ENCODE peak calls at places on chromosomes 6 and 20, in five cellular contexts. S, C, A, X and N are unnamed samples.

GRCh38 chr6:40965046-40965445 is 74.0 kb downstream of the UNC5CL start:
- DNase-seq in S (no peak), C (no peak), A (no peak), X (no peak), N (no peak)

GRCh38 chr6:85923013-85923430 is 280.3 kb upstream of the SYNCRIP start:
- DNase-seq in S (peak), X (no peak), A (peak), C (no peak), N (no peak)

GRCh38 chr6:10030942-10031537 is 383.8 kb downstream of the TFAP2A start:
- DNase-seq in C (no peak), A (no peak), S (peak), X (no peak), N (no peak)

GRCh38 chr20:59390437-59390836 is 90.0 kb downstream of the EDN3 start:
- DNase-seq in S (no peak), X (no peak), C (no peak), A (no peak), N (no peak)

GRCh38 chr6:89400050-89400449 is 12.0 kb downstream of the RRAGD start:
- DNase-seq in A (no peak), X (no peak), C (no peak), S (no peak), N (no peak)

GRCh38 chr20:61371501-61372150 is 119.6 kb downstream of the CDH4 start:
- DNase-seq in S (no peak), X (no peak), A (no peak), C (no peak), N (no peak)

GRCh38 chr6:169961772-169962561 is 210.5 kb downstream of the ERMARD start:
- DNase-seq in C (peak), S (no peak), X (no peak), A (peak), N (no peak)

GRCh38 chr6:44386364-44386928 is 1.1 kb upstream of the CDC5L start:
- DNase-seq in A (no peak), S (no peak), C (no peak), X (peak), N (no peak)

GRCh38 chr6:150079604-150080003 is 10.7 kb upstream of the ULBP3 start:
- DNase-seq in C (no peak), S (no peak), X (no peak), A (no peak), N (no peak)

GRCh38 chr6:32529697-32530429 is at the start of gene HLA-DRB5:
- DNase-seq in A (no peak), X (peak), S (peak), C (no peak), N (no peak)

GRCh38 chr6:28710466-28711191 is 184.9 kb downstream of the GPX5 start:
- DNase-seq in C (no peak), S (peak), A (no peak), X (no peak), N (no peak)

GRCh38 chr6:107550241-107550840 is 60.4 kb downstream of the SOBP start:
- DNase-seq in A (no peak), C (no peak), S (peak), X (no peak), N (no peak)

GRCh38 chr6:3913077-3913957 is 64.1 kb downstream of the FAM50B start:
- DNase-seq in S (no peak), A (no peak), X (peak), C (no peak), N (no peak)

GRCh38 chr20:1664911-1665310 is 7.3 kb upstream of the SIRPG start:
- DNase-seq in S (no peak), A (no peak), X (no peak), C (no peak), N (no peak)

GRCh38 chr6:170209354-170210025 is 81.4 kb downstream of the DLL1 start:
- DNase-seq in S (no peak), X (peak), C (no peak), A (no peak), N (no peak)

GRCh38 chr6:51865176-51865575 is 222.2 kb downstream of the PKHD1 start:
- DNase-seq in A (no peak), X (no peak), S (no peak), C (no peak), N (no peak)

GRCh38 chr6:152587473-152587872 is 49.7 kb downstream of the SYNE1 start:
- DNase-seq in X (no peak), S (peak), A (no peak), C (no peak), N (no peak)

GRCh38 chr6:122953766-122954165 is 42.3 kb upstream of the CLVS2 start:
- DNase-seq in C (no peak), A (no peak), X (no peak), S (no peak), N (no peak)

GRCh38 chr6:90351696-90352095 is 55.1 kb upstream of the BACH2 start:
- DNase-seq in C (no peak), S (no peak), X (no peak), A (no peak), N (no peak)

GRCh38 chr6:128519931-128520435 is 416 bp downstream of the PTPRK start:
- DNase-seq in X (peak), S (no peak), A (peak), C (peak), N (no peak)

GRCh38 chr6:112639436-112639835 is 292.3 kb downstream of the RFPL4B start:
- DNase-seq in S (no peak), C (no peak), A (no peak), X (no peak), N (no peak)

GRCh38 chr6:159104931-159105330 is 60.1 kb upstream of the TAGAP start:
- DNase-seq in C (no peak), A (no peak), X (no peak), S (peak), N (no peak)

GRCh38 chr6:106870824-106871300 is 103.7 kb downstream of the CD24 start:
- DNase-seq in A (no peak), S (no peak), X (no peak), C (no peak), N (no peak)

GRCh38 chr6:138485005-138485545 is 14.2 kb downstream of the NHSL1 start:
- DNase-seq in C (no peak), X (no peak), A (peak), S (no peak), N (peak)

GRCh38 chr6:108888052-108888451 is 39.8 kb downstream of the ARMC2 start:
- DNase-seq in C (no peak), A (no peak), S (no peak), X (no peak), N (no peak)
- H3K27ac ChIP-seq in C (no peak), A (no peak), S (no peak), X (no peak), N (no peak)

DNA sequence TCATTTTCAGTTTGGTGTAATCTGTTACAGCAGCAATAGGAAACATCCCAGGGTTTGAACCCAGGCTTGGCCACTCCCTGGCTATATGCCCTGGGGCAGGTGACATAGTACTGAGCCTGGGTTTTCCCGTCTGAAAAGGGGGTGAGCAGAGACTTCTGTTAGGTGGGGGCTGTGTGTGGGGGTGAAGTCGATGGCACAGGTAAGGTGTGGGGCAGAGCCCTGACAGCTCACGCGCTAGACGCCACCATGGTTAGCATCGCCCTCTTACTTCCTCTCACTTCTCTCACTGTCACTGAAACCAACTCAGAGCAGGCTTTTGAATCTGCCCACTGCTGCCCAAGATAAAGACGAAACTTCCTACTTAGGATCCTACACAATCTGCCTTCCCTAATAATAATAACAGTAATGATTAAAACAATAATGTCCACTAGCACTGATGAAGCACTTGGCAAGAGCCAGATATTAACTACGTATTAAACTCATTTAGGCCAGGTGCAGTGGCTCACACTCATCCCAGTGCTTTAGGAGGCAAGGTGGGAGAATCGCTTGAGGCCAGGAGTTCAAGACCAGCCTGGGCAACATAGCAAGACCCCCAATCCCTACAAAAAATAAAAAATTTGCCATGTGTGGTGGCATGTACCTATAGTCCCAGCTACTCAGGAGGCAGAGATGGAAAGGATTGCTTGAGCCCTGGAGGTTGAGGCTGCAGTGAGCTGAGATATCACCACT is 117.9 kb upstream of the PTPN1 start:
- DNase-seq in S (no peak), X (no peak), A (no peak), C (no peak), N (no peak)
- H3K27ac ChIP-seq in S (no peak), X (no peak), A (no peak), C (no peak), N (no peak)

GRCh38 chr6:11753798-11754197 is 24.8 kb downstream of the ADTRP start:
- DNase-seq in X (no peak), S (no peak), C (no peak), A (no peak), N (no peak)

GRCh38 chr6:11754625-11755289 is 23.8 kb downstream of the ADTRP start:
- DNase-seq in A (no peak), X (no peak), S (no peak), C (no peak), N (no peak)

GRCh38 chr6:11756292-11756691 is 22.3 kb downstream of the ADTRP start:
- DNase-seq in A (no peak), C (no peak), X (no peak), S (no peak), N (no peak)

GRCh38 chr6:11756726-11757125 is 21.9 kb downstream of the ADTRP start:
- DNase-seq in X (no peak), A (no peak), C (no peak), S (no peak), N (no peak)

DNA sequence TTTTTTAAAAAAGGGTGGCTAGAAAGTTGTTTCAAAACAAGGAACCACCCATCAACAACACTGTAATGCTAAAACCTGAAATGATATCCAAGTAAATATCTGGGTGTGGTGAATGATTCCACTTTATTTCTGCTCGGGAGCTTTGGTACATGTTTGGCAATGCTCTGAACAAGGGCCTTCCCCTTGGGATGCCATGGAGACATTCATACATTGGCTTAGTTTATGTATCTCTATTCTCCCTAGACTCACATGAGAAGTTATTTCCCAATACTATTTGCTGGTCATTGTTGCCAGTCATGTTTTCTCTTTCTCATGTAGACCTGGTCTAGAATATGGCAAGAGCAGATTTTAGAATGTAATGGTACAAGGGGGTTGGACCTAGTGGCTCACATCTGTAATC is 22.9 kb downstream of the ADTRP start:
- DNase-seq in A (no peak), C (no peak), S (no peak), X (no peak), N (no peak)
- H3K27ac ChIP-seq in A (no peak), C (no peak), S (no peak), X (no peak), N (no peak)

DNA sequence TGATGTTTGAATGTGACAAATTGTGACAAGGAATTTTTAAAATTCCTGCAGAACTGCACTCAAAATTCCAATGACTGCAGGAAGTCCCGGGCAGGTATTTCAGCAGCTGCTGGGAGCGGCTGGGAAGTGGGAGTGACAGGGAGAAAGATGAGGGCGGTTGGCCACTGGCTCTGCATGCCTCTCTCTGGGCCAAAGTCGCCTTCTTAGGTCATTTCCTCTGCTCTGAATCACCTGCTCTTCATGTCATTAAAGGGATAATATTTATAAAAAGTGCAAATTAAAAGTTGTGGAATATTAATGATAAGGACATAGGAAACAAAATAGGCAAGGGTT is 43.9 kb downstream of the RAMACL start:
- DNase-seq in S (no peak), A (no peak), C (no peak), X (peak), N (no peak)
- H3K27ac ChIP-seq in S (peak), A (no peak), C (peak), X (no peak), N (no peak)